ENCODE peak calls at places on chromosomes 5 and 9, in four cellular contexts. S is H1, R is K562, F is GM12878. H is an unnamed sample.
A peak's percentile ranks its signal among the peaks of the same experiment; 100 is the strongest.

GRCh38 chr5:56088967-56089829 is 94.4 kb upstream of the IL6ST start:
- DNase-seq in S (no peak), R (no peak), F (peak; percentile 74), H (peak; percentile 80)

GRCh38 chr9:33426843-33427293 is 20.5 kb downstream of the AQP3 start:
- DNase-seq in S (no peak), R (peak; percentile 56), F (no peak), H (no peak)

GRCh38 chr9:69674112-69674511 is 1.9 kb upstream of the APBA1 start:
- DNase-seq in S (no peak), R (no peak), F (no peak), H (no peak)

GRCh38 chr5:142800776-142801494 is 30.8 kb downstream of the ARHGAP26 start:
- DNase-seq in S (no peak), R (no peak), F (peak; percentile 48), H (no peak)

GRCh38 chr5:57650360-57651069 is 167.9 kb upstream of the ACTBL2 start:
- DNase-seq in S (peak; percentile 49), R (peak; percentile 64), F (peak; percentile 16), H (peak; percentile 53)

GRCh38 chr5:136666970-136667620 is 301.8 kb upstream of the TRPC7 start:
- DNase-seq in S (no peak), R (no peak), F (no peak), H (no peak)

GRCh38 chr9:115367321-115367720 is 249.4 kb upstream of the TNC start:
- DNase-seq in S (no peak), R (no peak), F (no peak), H (no peak)

GRCh38 chr9:103068666-103069207 is 73.6 kb downstream of the CYLC2 start:
- DNase-seq in S (no peak), R (no peak), F (no peak), H (no peak)

GRCh38 chr5:170159101-170159698 is 53.5 kb downstream of the FOXI1 start:
- DNase-seq in S (no peak), R (no peak), F (no peak), H (peak; percentile 54)

GRCh38 chr9:124259273-124260078 is 1.7 kb downstream of the NEK6 start:
- DNase-seq in S (no peak), R (no peak), F (no peak), H (peak; percentile 91)

GRCh38 chr5:161311141-161311708 is 235.3 kb downstream of the GABRB2 start:
- DNase-seq in S (no peak), R (no peak), F (peak; percentile 78), H (no peak)

GRCh38 chr5:148042920-148043319 is 20.9 kb upstream of the SPINK5 start:
- DNase-seq in S (no peak), R (no peak), F (no peak), H (no peak)

GRCh38 chr5:15835514-15835913 is 335.5 kb downstream of the FBXL7 start:
- DNase-seq in S (no peak), R (no peak), F (no peak), H (peak; percentile 38)

GRCh38 chr9:20191239-20191840 is 402.5 kb upstream of the SLC24A2 start:
- DNase-seq in S (no peak), R (no peak), F (no peak), H (no peak)

GRCh38 chr9:81650836-81651545 is 38.4 kb downstream of the TLE1 start:
- DNase-seq in S (no peak), R (no peak), F (no peak), H (no peak)

GRCh38 chr9:116134981-116135380 is 18.6 kb upstream of the PAPPA start:
- DNase-seq in S (no peak), R (no peak), F (no peak), H (no peak)

GRCh38 chr9:96038271-96038670 is 162.8 kb downstream of the ERCC6L2 start:
- DNase-seq in S (no peak), R (no peak), F (no peak), H (no peak)

GRCh38 chr9:127154390-127155191 is 32.2 kb upstream of the ANGPTL2 start:
- DNase-seq in S (peak; percentile 33), R (no peak), F (peak; percentile 70), H (peak; percentile 35)

GRCh38 chr5:89697581-89697980 is 712.0 kb downstream of the CETN3 start:
- DNase-seq in S (no peak), R (no peak), F (no peak), H (no peak)

GRCh38 chr9:132998861-132999635 is 20.6 kb downstream of the GFI1B start:
- DNase-seq in S (no peak), R (peak; percentile 77), F (no peak), H (no peak)

GRCh38 chr9:81826541-81826906 is 101.7 kb upstream of the SPATA31D4 start:
- DNase-seq in S (no peak), R (no peak), F (no peak), H (peak; percentile 35)

GRCh38 chr9:68797116-68797515 is 92.1 kb downstream of the PIP5K1B start:
- DNase-seq in S (no peak), R (no peak), F (no peak), H (no peak)

GRCh38 chr9:127720031-127720864 is 4.4 kb downstream of the TTC16 start:
- DNase-seq in S (no peak), R (no peak), F (no peak), H (no peak)

GRCh38 chr5:57349214-57349613 is 133.4 kb downstream of the ACTBL2 start:
- DNase-seq in S (no peak), R (no peak), F (no peak), H (no peak)

GRCh38 chr5:56402273-56403223 is 169.4 kb upstream of the ANKRD55 start:
- DNase-seq in S (no peak), R (no peak), F (no peak), H (no peak)

GRCh38 chr5:8376478-8376877 is 507.5 kb downstream of the MTRR start:
- DNase-seq in S (no peak), R (no peak), F (no peak), H (no peak)

GRCh38 chr9:94270009-94270408 is 10.9 kb downstream of the ZNF169 start:
- DNase-seq in S (no peak), R (no peak), F (no peak), H (no peak)

GRCh38 chr5:140926211-140926902 is at the start of gene PCDHAC1:
- DNase-seq in S (peak; percentile 98), R (peak; percentile 18), F (no peak), H (no peak)

GRCh38 chr9:19342927-19343326 is 37.1 kb downstream of the RPS6 start:
- DNase-seq in S (no peak), R (no peak), F (no peak), H (no peak)

GRCh38 chr5:167451091-167451490 is 840.4 kb upstream of the WWC1 start:
- DNase-seq in S (no peak), R (no peak), F (no peak), H (no peak)
- TF ChIP-seq CHD1 in S (no peak), R (no peak), F (no peak), H (no peak)

DNA sequence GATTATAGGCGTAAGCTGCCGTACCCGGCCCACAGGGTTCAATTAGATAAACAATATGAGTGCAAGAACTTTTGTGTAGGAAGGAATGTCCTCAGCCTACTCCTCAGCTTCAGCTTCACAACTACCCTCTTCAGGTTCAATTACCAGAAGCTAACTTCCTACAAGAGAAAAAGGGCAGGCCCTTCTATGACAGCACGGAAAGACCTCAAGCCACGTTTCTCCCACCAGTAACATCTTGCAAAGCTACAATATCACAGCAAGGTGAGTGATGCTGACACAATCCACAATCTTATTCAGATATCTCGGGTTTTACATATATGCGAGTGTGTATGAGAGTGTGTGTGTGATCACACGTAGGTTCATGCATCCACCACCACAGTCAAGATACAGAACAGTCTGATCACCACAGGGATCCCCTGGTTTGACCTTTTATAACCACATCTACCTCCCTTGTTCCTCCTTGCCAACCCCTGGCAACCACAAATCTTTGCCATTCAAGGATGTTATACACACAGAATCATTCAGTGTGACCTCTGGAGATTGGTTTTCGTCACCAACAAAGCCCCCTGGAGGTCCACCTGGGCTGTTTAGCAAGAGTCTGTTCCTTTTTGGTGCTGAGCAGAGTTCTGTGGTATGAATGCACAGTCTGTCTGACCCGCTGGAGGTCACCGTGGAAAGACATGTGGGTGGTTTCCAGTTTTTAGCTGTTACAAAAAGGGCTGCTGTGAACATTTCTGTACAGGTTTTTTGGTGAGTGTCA is 38.3 kb downstream of the IPPK start:
- DNase-seq in S (no peak), R (no peak), F (peak; percentile 5), H (no peak)
- TF ChIP-seq CHD1 in S (no peak), R (no peak), F (no peak), H (no peak)

GRCh38 chr9:97741947-97742346 is 44.8 kb upstream of the XPA start:
- DNase-seq in S (no peak), R (no peak), F (no peak), H (no peak)

GRCh38 chr9:97747201-97747965 is 50.2 kb upstream of the XPA start:
- DNase-seq in S (no peak), R (no peak), F (no peak), H (no peak)

GRCh38 chr9:97740848-97741821 is 44.0 kb upstream of the XPA start:
- DNase-seq in S (peak; percentile 88), R (peak; percentile 57), F (no peak), H (peak; percentile 62)

GRCh38 chr9:97744710-97745708 is 47.9 kb upstream of the XPA start:
- DNase-seq in S (peak; percentile 61), R (peak; percentile 56), F (no peak), H (peak; percentile 30)

GRCh38 chr9:97742545-97742944 is 45.4 kb upstream of the XPA start:
- DNase-seq in S (no peak), R (no peak), F (no peak), H (no peak)
- TF ChIP-seq CHD1 in S (no peak), R (no peak), F (no peak), H (no peak)

GRCh38 chr9:134413112-134413715 is 87.0 kb downstream of the RXRA start:
- DNase-seq in S (no peak), R (no peak), F (no peak), H (no peak)
- TF ChIP-seq CHD1 in S (no peak), R (no peak), F (no peak), H (no peak)

GRCh38 chr5:10600629-10601245 is 36.9 kb downstream of the ANKRD33B start:
- DNase-seq in S (no peak), R (no peak), F (no peak), H (no peak)
- TF ChIP-seq CHD1 in S (no peak), R (no peak), F (no peak), H (no peak)

GRCh38 chr5:165143727-165144210 is 1638.3 kb downstream of the MAT2B start:
- DNase-seq in S (no peak), R (no peak), F (no peak), H (no peak)

DNA sequence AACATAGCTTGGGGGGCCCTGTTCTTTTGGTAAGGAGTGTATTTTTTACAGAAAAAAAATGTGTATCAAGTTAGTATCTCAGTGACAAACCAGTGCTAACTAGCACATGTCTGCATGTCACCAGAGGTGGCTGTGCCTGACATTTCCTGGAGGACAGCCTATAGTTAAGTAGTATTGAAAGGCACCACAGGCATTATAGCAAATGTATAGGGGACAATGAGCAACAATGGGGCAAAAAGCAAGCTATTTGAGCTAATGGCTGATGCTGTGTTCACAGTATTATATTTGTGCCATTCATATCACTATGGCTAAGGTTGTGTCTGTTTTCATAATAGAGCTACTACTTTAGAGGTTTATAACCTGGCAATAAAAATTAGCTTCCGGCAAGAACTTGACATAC is 1644.0 kb downstream of the MAT2B start:
- DNase-seq in S (no peak), R (no peak), F (no peak), H (no peak)
- TF ChIP-seq CHD1 in S (no peak), R (no peak), F (no peak), H (no peak)

GRCh38 chr5:36523450-36523849 is 83.0 kb upstream of the SLC1A3 start:
- DNase-seq in S (no peak), R (no peak), F (no peak), H (no peak)
- TF ChIP-seq CHD1 in S (no peak), R (no peak), F (no peak), H (no peak)

GRCh38 chr5:179272326-179273073 is 72.8 kb downstream of the ADAMTS2 start:
- DNase-seq in S (no peak), R (no peak), F (no peak), H (no peak)
- TF ChIP-seq CHD1 in S (no peak), R (no peak), F (no peak), H (no peak)

H was measured in IMR-90.